ENCODE peak calls at places on chromosomes 1 and 21, in eight cellular contexts. K, C, T, F, M, A, U and J are unnamed samples.
A peak's percentile ranks its signal among the peaks of the same experiment; 100 is the strongest.

GRCh38 chr1:109641341-109641740 is 14.6 kb upstream of the GSTM4 start:
- DNase-seq in M (no peak), F (no peak), T (no peak), K (no peak), U (no peak), C (no peak), A (no peak), J (no peak)

GRCh38 chr1:202831906-202832305 is 21.2 kb downstream of the PCAT6 start:
- DNase-seq in T (no peak), M (no peak), U (no peak), C (no peak), F (no peak), K (no peak), A (no peak), J (no peak)

GRCh38 chr1:240237305-240237721 is 145.6 kb downstream of the FMN2 start:
- DNase-seq in F (peak; percentile 69), U (no peak), A (no peak), T (no peak), K (peak; percentile 61), C (peak; percentile 65), M (no peak), J (peak; percentile 81)

GRCh38 chr1:39452081-39452480 is 39.4 kb upstream of the BMP8A start:
- DNase-seq in T (no peak), M (no peak), C (no peak), A (no peak), U (no peak), K (no peak), F (no peak), J (no peak)

GRCh38 chr1:180157576-180158057 is 2.9 kb downstream of the QSOX1 start:
- DNase-seq in T (no peak), F (no peak), K (no peak), U (no peak), C (no peak), A (no peak), M (no peak), J (no peak)

GRCh38 chr1:35646043-35646442 is 4.7 kb upstream of the PSMB2 start:
- DNase-seq in A (peak; percentile 11), C (no peak), U (no peak), M (no peak), T (no peak), F (no peak), K (no peak), J (no peak)

GRCh38 chr1:225915538-225915991 is 8.5 kb downstream of the PYCR2 start:
- DNase-seq in F (no peak), T (peak; percentile 76), K (no peak), M (no peak), C (no peak), U (no peak), A (no peak), J (no peak)

GRCh38 chr1:200260587-200261335 is 149.1 kb downstream of the ZNF281 start:
- DNase-seq in A (no peak), C (no peak), U (no peak), T (no peak), F (no peak), K (peak; percentile 57), M (no peak), J (no peak)

GRCh38 chr1:77139389-77139788 is 79.8 kb downstream of the PIGK start:
- DNase-seq in C (no peak), K (no peak), M (no peak), A (no peak), T (no peak), F (no peak), U (no peak), J (no peak)

GRCh38 chr21:41426656-41427311 is 745 bp downstream of the MX1 start:
- DNase-seq in F (no peak), U (peak; percentile 88), C (no peak), T (no peak), K (no peak), M (no peak), A (no peak), J (no peak)

GRCh38 chr1:176557543-176558258 is 94.7 kb downstream of the PAPPA2 start:
- DNase-seq in M (no peak), C (no peak), U (no peak), K (no peak), A (no peak), F (no peak), T (peak; percentile 66), J (no peak)

GRCh38 chr1:1290238-1290731 is 10.0 kb downstream of the SCNN1D start:
- DNase-seq in K (no peak), A (peak; percentile 51), T (no peak), F (peak; percentile 56), U (no peak), M (peak; percentile 85), C (no peak), J (no peak)

GRCh38 chr1:11643782-11644181 is 10.4 kb downstream of the FBXO2 start:
- DNase-seq in K (no peak), U (no peak), A (no peak), M (no peak), C (no peak), T (no peak), F (no peak), J (no peak)

GRCh38 chr1:59123081-59123675 is 173.7 kb upstream of the FGGY start:
- DNase-seq in U (no peak), C (peak; percentile 82), M (no peak), F (no peak), A (no peak), T (peak; percentile 76), K (no peak), J (no peak)

GRCh38 chr1:167533851-167534300 is 15.5 kb upstream of the CD247 start:
- DNase-seq in K (no peak), F (peak; percentile 90), U (peak; percentile 92), A (peak; percentile 68), C (peak; percentile 50), T (peak; percentile 50), M (peak; percentile 82), J (peak; percentile 55)

GRCh38 chr1:171434717-171435346 is 50.5 kb upstream of the PRRC2C start:
- DNase-seq in U (no peak), C (peak; percentile 84), T (peak; percentile 91), M (no peak), A (peak; percentile 62), F (no peak), K (peak; percentile 21), J (peak; percentile 87)

GRCh38 chr1:161484613-161485012 is 20.6 kb upstream of the FCGR2A start:
- DNase-seq in K (no peak), M (no peak), A (no peak), T (no peak), U (no peak), C (no peak), F (no peak), J (no peak)

GRCh38 chr1:201750120-201750519 is 78.8 kb upstream of the IPO9 start:
- DNase-seq in F (no peak), M (no peak), C (peak; percentile 43), T (no peak), A (no peak), U (no peak), K (no peak), J (no peak)

GRCh38 chr1:4270651-4271337 is 370.7 kb upstream of the C1orf174 start:
- DNase-seq in M (no peak), U (no peak), F (no peak), A (no peak), K (no peak), T (no peak), C (no peak), J (no peak)

GRCh38 chr1:48109390-48110009 is 112.3 kb upstream of the TRABD2B start:
- DNase-seq in T (peak; percentile 47), M (peak; percentile 38), A (peak; percentile 43), U (no peak), K (peak; percentile 34), F (peak; percentile 71), C (peak; percentile 61), J (peak; percentile 62)

GRCh38 chr1:173470608-173471007 is 6.5 kb upstream of the PRDX6 start:
- DNase-seq in F (no peak), C (no peak), T (no peak), U (no peak), M (no peak), A (no peak), K (no peak), J (no peak)

GRCh38 chr1:173469656-173470055 is 7.5 kb upstream of the PRDX6 start:
- DNase-seq in U (no peak), M (no peak), K (no peak), T (no peak), A (no peak), C (no peak), F (no peak), J (no peak)

DNA sequence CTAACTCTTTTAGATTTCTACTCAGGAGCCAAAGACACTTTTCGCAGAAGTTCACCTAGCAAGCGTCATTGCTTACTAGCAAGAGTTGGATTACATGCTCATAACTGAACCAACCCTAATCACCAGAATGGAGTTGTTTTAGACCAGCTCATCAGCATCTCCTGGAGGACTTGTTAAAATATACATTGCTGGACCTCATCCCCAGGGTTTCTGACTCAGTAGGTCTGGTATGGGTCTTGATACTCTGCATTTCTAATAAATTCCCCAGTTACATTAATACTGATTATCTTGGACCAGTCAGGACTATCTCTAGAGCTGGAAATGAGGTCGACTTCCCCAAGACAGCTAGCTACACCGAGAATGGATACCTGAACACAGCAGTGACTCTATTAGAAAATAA is 9.7 kb upstream of the PRDX6 start:
- DNase-seq in K (no peak), T (no peak), M (no peak), U (no peak), F (no peak), C (peak; percentile 84), A (no peak), J (no peak)
- TF ChIP-seq CTCF in K (peak; percentile 8), T (no peak), M (no peak), U (no peak), F (no peak), C (peak; percentile 40), A (no peak), J (no peak)

GRCh38 chr1:198359024-198359653 is 181.3 kb downstream of the ATP6V1G3 start:
- DNase-seq in A (peak; percentile 11), T (no peak), M (no peak), F (no peak), U (no peak), C (peak; percentile 16), K (no peak), J (peak; percentile 45)
- TF ChIP-seq CTCF in A (peak; percentile 50), T (peak; percentile 69), M (peak; percentile 19), F (peak; percentile 40), U (no peak), C (peak; percentile 45), K (peak; percentile 27), J (peak; percentile 54)

GRCh38 chr1:23354260-23354659 is 10.2 kb upstream of the HNRNPR start:
- DNase-seq in M (no peak), C (no peak), F (no peak), A (no peak), K (no peak), T (no peak), U (no peak), J (no peak)
- TF ChIP-seq CTCF in M (no peak), C (no peak), F (peak; percentile 5), A (no peak), K (no peak), T (peak; percentile 9), U (no peak), J (peak; percentile 18)

GRCh38 chr1:40782371-40782956 is 1.1 kb upstream of the KCNQ4 start:
- DNase-seq in A (no peak), F (peak; percentile 49), K (no peak), C (no peak), U (no peak), M (peak; percentile 69), T (no peak), J (no peak)
- TF ChIP-seq CTCF in A (no peak), F (no peak), K (peak; percentile 8), C (peak; percentile 14), U (no peak), M (no peak), T (peak; percentile 23), J (peak; percentile 20)

GRCh38 chr1:219304227-219305226 is 130.8 kb downstream of the LYPLAL1 start:
- DNase-seq in M (no peak), K (peak; percentile 29), C (peak; percentile 67), F (no peak), T (peak; percentile 58), A (peak; percentile 57), U (no peak), J (no peak)
- TF ChIP-seq CTCF in M (no peak), K (peak; percentile 17), C (peak; percentile 18), F (no peak), T (peak; percentile 61), A (peak; percentile 35), U (no peak), J (no peak)